ENCODE peak calls at places on chromosomes 5 and 9, in four cellular contexts. V, K, F and B are unnamed samples.

GRCh38 chr9:133839822-133840329 is 101.7 kb upstream of the SARDH start:
- DNase-seq in V (no peak), K (peak), F (no peak), B (no peak)

GRCh38 chr9:38079410-38080105 is 10.5 kb upstream of the SHB start:
- DNase-seq in F (no peak), K (peak), V (no peak), B (no peak)

GRCh38 chr5:93302711-93303110 is 278.3 kb downstream of the NR2F1-AS1 start:
- DNase-seq in F (no peak), K (no peak), V (no peak), B (no peak)

GRCh38 chr9:126157409-126157808 is 169.2 kb upstream of the MVB12B start:
- DNase-seq in F (peak), V (no peak), K (no peak), B (no peak)

GRCh38 chr5:52783226-52783959 is 4.3 kb upstream of the ITGA1 start:
- DNase-seq in V (no peak), K (peak), F (no peak), B (no peak)

GRCh38 chr9:3993783-3994182 is 306.1 kb downstream of the GLIS3 start:
- DNase-seq in F (no peak), K (no peak), V (no peak), B (no peak)

GRCh38 chr9:91905958-91906585 is 44.0 kb downstream of the ROR2 start:
- DNase-seq in K (no peak), F (no peak), V (no peak), B (no peak)

GRCh38 chr9:130450344-130451003 is 5.7 kb downstream of the ASS1 start:
- DNase-seq in K (no peak), F (no peak), V (no peak), B (no peak)

GRCh38 chr9:77659926-77660325 is 11.8 kb upstream of the GNA14 start:
- DNase-seq in K (no peak), F (no peak), V (no peak), B (no peak)